ENCODE peak calls at places on chromosomes 12 and 14, in six cellular contexts. H, C, V, X, Q and F are unnamed samples.

GRCh38 chr14:95488376-95489162 is 27.9 kb downstream of the SYNE3 start:
- DNase-seq in H (no peak), C (no peak), V (no peak), X (no peak), Q (no peak), F (no peak)

GRCh38 chr12:49909826-49910225 is 6.1 kb upstream of the FAIM2 start:
- DNase-seq in H (no peak), C (no peak), V (no peak), X (no peak), Q (no peak), F (no peak)

GRCh38 chr14:90740946-90741681 is 75.1 kb downstream of the TTC7B start:
- DNase-seq in H (no peak), C (no peak), V (no peak), X (no peak), Q (no peak), F (no peak)

GRCh38 chr12:58249610-58250009 is 308.2 kb downstream of the ATP23 start:
- DNase-seq in H (no peak), C (no peak), V (no peak), X (no peak), Q (peak), F (no peak)

GRCh38 chr14:100415226-100415625 is 92.1 kb downstream of the SLC25A47 start:
- DNase-seq in H (no peak), C (no peak), V (no peak), X (no peak), Q (no peak), F (no peak)

GRCh38 chr14:22002860-22003284 is 329.3 kb upstream of the OR4E1 start:
- DNase-seq in H (peak), C (peak), V (peak), X (no peak), Q (no peak), F (peak)

GRCh38 chr14:94001501-94002396 is 4.6 kb downstream of the CCDC197 start:
- DNase-seq in H (peak), C (peak), V (peak), X (peak), Q (peak), F (peak)

GRCh38 chr12:48580831-48581230 is 11.0 kb upstream of the LALBA start:
- DNase-seq in H (no peak), C (peak), V (no peak), X (no peak), Q (no peak), F (no peak)

GRCh38 chr14:104510794-104511611 is 68.6 kb upstream of the C14orf180 start:
- DNase-seq in H (no peak), C (no peak), V (no peak), X (no peak), Q (peak), F (no peak)

GRCh38 chr14:55914771-55915170 is 203.4 kb upstream of the PELI2 start:
- DNase-seq in H (no peak), C (no peak), V (no peak), X (no peak), Q (no peak), F (no peak)

GRCh38 chr14:99077076-99077843 is 194.7 kb downstream of the BCL11B start:
- DNase-seq in H (no peak), C (no peak), V (no peak), X (no peak), Q (no peak), F (no peak)